ENCODE peak calls at places on chromosomes 6 and 20, in ten cellular contexts. I is Peyer's patch, W is astrocyte, Q is HFF-Myc, F is BJ, K is heart left ventricle, B is heart right ventricle, G is pancreas, P is dorsolateral prefrontal cortex, X is gastrocnemius medialis. H is an unnamed sample.

GRCh38 chr20:45408646-45409213 is 641 bp downstream of the DBNDD2 start:
- DNase-seq in I (no peak), F (no peak), G (no peak), P (no peak), K (no peak), W (no peak), X (no peak), B (peak), Q (no peak), H (no peak)

GRCh38 chr6:104855507-104855906 is 4.2 kb downstream of the HACE1 start:
- DNase-seq in G (no peak), W (peak), K (no peak), I (no peak), X (no peak), P (no peak), B (no peak), Q (peak), F (peak), H (peak)

GRCh38 chr6:134826889-134827737 is 122.8 kb downstream of the ALDH8A1 start:
- DNase-seq in I (no peak), W (peak), X (peak), B (peak), K (peak), F (peak), G (peak), Q (peak), P (no peak), H (peak)

GRCh38 chr6:15480546-15480945 is 182.3 kb downstream of the DTNBP1 start:
- DNase-seq in G (no peak), I (no peak), Q (no peak), B (no peak), X (no peak), K (no peak), W (no peak), P (no peak), F (no peak), H (no peak)

GRCh38 chr6:20096506-20096905 is 115.8 kb downstream of the MBOAT1 start:
- DNase-seq in G (no peak), Q (no peak), P (peak), K (no peak), W (no peak), X (no peak), B (no peak), F (no peak), I (no peak), H (no peak)

GRCh38 chr6:38796850-38797249 is 81.7 kb downstream of the DNAH8 start:
- DNase-seq in I (no peak), X (no peak), F (no peak), P (no peak), B (no peak), Q (no peak), K (no peak), W (no peak), G (no peak), H (no peak)

GRCh38 chr6:127606131-127606562 is 29.2 kb downstream of the C6orf58 start:
- DNase-seq in F (no peak), W (peak), B (no peak), K (no peak), X (no peak), I (no peak), Q (peak), P (no peak), G (no peak), H (peak)

GRCh38 chr6:13559251-13559650 is 15.2 kb upstream of the SIRT5 start:
- DNase-seq in I (no peak), P (no peak), W (no peak), X (no peak), F (no peak), G (no peak), B (no peak), K (no peak), Q (no peak), H (no peak)

GRCh38 chr6:151089916-151090443 is 149.8 kb upstream of the AKAP12 start:
- DNase-seq in I (no peak), B (no peak), X (no peak), K (no peak), Q (no peak), F (no peak), G (no peak), P (no peak), W (no peak), H (no peak)

GRCh38 chr6:169345198-169345597 is 91.6 kb upstream of the THBS2 start:
- DNase-seq in W (no peak), I (no peak), B (no peak), G (no peak), K (no peak), P (no peak), Q (no peak), X (no peak), F (no peak), H (peak)

GRCh38 chr20:45061244-45061643 is 39.7 kb downstream of the KCNS1 start:
- DNase-seq in F (peak), I (no peak), B (no peak), W (peak), P (no peak), Q (no peak), G (no peak), K (no peak), X (no peak), H (peak)

GRCh38 chr6:1482381-1483166 is 93.2 kb downstream of the FOXF2 start:
- DNase-seq in P (no peak), F (no peak), X (no peak), G (no peak), B (no peak), I (no peak), Q (no peak), K (no peak), W (no peak), H (peak)
- H3K4me3 ChIP-seq in P (no peak), F (no peak), X (no peak), G (no peak), B (no peak), I (no peak), Q (no peak), K (no peak), W (no peak), H (no peak)

GRCh38 chr6:154548130-154548830 is 37.8 kb upstream of the CNKSR3 start:
- DNase-seq in B (peak), K (peak), I (no peak), W (peak), G (peak), Q (no peak), X (no peak), F (no peak), P (no peak), H (peak)

GRCh38 chr6:154550778-154551177 is 40.3 kb upstream of the CNKSR3 start:
- DNase-seq in W (no peak), X (no peak), G (no peak), B (no peak), P (no peak), K (no peak), I (no peak), F (no peak), Q (no peak), H (no peak)

GRCh38 chr6:154543638-154544037 is 33.2 kb upstream of the CNKSR3 start:
- DNase-seq in Q (no peak), X (no peak), K (no peak), W (peak), F (no peak), B (no peak), G (no peak), P (no peak), I (no peak), H (no peak)

GRCh38 chr6:154555075-154555677 is 44.7 kb upstream of the CNKSR3 start:
- DNase-seq in B (no peak), G (peak), X (no peak), W (peak), I (peak), K (no peak), P (no peak), Q (no peak), F (no peak), H (no peak)

DNA sequence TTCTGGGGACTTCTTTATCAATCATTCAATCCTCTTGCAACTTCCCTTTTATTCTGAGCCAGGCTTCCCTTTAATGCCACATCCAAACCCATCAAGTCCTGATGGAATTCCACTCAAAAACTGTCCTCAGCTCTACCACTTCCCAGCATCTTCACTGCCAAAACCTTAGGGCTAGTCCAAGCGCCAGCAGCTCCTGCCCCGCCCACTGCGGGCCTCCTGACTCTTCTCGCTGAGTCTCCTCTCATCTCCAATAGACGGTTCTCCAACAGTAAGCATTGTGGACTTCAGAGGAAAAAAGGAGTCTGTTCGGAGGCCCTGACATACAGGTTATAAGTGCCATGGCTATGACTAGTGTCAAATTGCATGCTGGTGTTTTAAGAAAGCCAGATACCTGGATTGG is 38.7 kb upstream of the CNKSR3 start:
- DNase-seq in P (no peak), W (no peak), B (no peak), X (no peak), K (no peak), I (no peak), G (no peak), F (no peak), Q (no peak), H (no peak)
- TF ChIP-seq CTCF in P (no peak), W (no peak), B (no peak), X (no peak), K (no peak), I (no peak), G (no peak), F (no peak), Q (no peak), H (no peak)

GRCh38 chr6:140893432-140893831 is 1239.3 kb upstream of the GJE1 start:
- DNase-seq in F (no peak), K (no peak), I (no peak), B (no peak), P (no peak), G (no peak), Q (no peak), W (no peak), X (no peak), H (no peak)

GRCh38 chr6:140897804-140898573 is 1234.7 kb upstream of the GJE1 start:
- DNase-seq in P (no peak), B (peak), I (peak), F (no peak), Q (no peak), X (no peak), K (no peak), W (no peak), G (no peak), H (no peak)

GRCh38 chr6:140897349-140897748 is 1235.4 kb upstream of the GJE1 start:
- DNase-seq in I (no peak), P (no peak), G (no peak), F (no peak), B (no peak), K (no peak), W (no peak), X (no peak), Q (no peak), H (no peak)
- H3K4me3 ChIP-seq in I (no peak), P (no peak), G (peak), F (no peak), B (no peak), K (peak), W (no peak), X (no peak), Q (no peak), H (no peak)

DNA sequence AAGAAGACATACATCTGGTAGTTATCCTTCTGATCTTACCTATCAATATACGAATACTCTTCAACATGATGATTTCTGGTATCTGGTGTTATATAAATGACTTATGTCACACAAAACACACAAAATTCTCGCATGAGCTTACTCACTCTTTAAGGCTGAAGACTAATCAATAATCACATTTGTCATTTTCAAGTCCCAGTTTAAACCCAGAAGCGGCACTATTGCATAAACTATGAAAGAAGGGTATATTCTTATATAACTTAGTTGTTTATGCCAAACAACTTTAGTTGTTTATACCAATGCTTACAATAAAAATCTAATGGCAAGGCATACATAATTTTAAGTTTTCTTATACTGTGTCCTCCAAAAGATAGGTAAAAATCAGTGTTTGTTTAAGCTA is 293.1 kb downstream of the GRIK2 start:
- DNase-seq in G (no peak), Q (no peak), F (no peak), W (no peak), I (no peak), X (no peak), P (no peak), B (no peak), K (no peak), H (no peak)
- TF ChIP-seq CTCF in G (no peak), Q (no peak), F (no peak), W (no peak), I (no peak), X (no peak), P (no peak), B (no peak), K (no peak), H (no peak)

DNA sequence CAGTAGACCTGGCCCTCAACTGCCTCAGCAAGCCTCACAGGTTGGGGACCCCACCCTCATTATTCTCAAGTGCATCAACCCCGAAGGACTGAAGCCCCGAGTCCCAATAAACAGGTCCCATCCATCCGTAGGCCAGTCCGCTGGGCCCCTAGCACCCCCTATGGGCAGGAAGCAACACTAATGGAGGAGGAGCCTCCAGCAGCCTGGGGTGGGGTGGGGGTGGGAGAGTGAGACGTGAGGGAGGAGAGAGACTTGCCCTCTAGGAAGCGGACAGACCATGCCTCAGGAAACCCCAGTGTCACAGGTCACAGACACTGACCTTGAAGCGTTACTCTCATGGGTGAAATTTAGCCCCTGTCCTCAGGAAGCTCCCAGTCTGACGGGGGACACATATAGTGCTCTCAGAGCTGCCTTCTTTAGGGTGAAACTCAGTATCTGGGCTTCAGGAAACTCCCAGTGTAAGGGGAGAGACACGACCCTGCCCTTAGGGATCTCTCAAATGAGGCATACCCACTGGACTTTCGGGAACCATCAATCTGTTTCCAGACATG is 125.9 kb downstream of the MRPL14 start:
- DNase-seq in X (no peak), W (no peak), F (no peak), B (no peak), I (no peak), Q (no peak), K (peak), G (no peak), P (no peak), H (no peak)
- H3K4me3 ChIP-seq in X (no peak), W (no peak), F (no peak), B (no peak), I (no peak), Q (no peak), K (no peak), G (no peak), P (no peak), H (no peak)

DNA sequence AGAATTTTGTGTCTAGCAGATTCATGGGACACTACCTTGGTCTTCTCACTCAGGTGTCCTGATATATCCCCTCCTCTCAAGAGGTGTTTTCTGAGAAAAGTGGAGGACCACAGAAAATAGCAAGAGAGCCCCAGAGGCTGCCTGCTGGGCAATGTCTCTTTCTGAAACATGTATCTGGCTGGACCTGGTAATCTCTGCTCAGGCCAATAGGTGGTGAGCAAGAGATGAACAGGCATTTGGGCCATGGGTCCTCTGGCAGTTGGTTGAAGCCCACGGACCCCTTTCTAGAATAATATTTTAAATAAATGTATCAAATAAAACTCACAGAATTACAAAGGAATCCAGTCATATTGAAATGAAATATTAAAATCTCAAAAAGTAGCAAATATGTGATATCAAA is 8.8 kb upstream of the THBD start:
- DNase-seq in G (no peak), K (no peak), W (no peak), Q (no peak), I (no peak), P (no peak), B (no peak), X (no peak), F (no peak), H (no peak)
- TF ChIP-seq CTCF in G (no peak), K (no peak), W (no peak), Q (no peak), I (no peak), P (no peak), B (no peak), X (no peak), F (no peak), H (peak)

DNA sequence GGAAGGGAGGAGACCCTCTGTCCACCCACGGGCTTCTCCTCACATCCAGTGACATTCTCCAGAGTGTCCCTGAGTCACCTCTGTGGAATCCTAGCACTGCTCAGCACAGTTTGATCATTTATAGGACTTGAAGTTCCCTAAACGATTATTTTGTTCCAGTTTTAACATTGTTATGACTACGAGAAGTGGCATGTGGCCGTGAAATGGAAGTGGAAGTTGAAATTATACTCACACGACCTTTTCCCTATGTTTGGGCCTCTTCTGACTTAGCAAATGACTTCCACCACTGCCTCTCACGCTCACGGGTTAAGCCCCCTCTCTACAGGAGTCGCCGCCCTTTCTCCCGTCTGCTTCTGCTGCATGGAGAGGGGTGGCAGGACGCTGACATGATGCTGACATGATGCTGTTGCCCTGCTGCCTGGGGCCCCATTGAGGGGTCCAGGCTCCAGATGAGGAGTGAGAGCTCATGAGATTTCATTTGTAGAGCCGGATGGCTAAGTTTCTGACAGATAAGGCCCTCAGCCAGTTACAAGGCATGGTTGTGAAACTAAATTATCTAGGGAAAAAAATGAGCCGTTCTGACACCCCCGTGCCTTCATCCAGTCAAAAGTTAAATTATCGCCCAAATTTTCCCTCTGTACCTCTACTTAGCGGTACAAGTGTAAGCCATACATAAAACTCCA is 153.6 kb upstream of the UST start:
- DNase-seq in W (peak), X (no peak), I (no peak), G (no peak), B (peak), P (no peak), F (no peak), Q (no peak), K (no peak), H (peak)
- H3K4me3 ChIP-seq in W (no peak), X (no peak), I (no peak), G (no peak), B (no peak), P (no peak), F (no peak), Q (no peak), K (no peak), H (no peak)

GRCh38 chr20:37693203-37693602 is 627 bp upstream of the CTNNBL1 start:
- DNase-seq in X (no peak), W (no peak), K (no peak), Q (no peak), G (no peak), B (no peak), P (no peak), I (no peak), F (no peak), H (peak)

GRCh38 chr20:37695684-37696342 is 2.0 kb downstream of the CTNNBL1 start:
- DNase-seq in P (no peak), G (no peak), K (no peak), I (no peak), X (no peak), Q (no peak), F (no peak), W (no peak), B (no peak), H (no peak)

GRCh38 chr20:37692447-37693166 is 1.2 kb upstream of the CTNNBL1 start:
- DNase-seq in Q (no peak), F (no peak), W (no peak), I (no peak), B (no peak), P (no peak), G (no peak), K (no peak), X (no peak), H (no peak)

GRCh38 chr20:37690626-37691369 is 3.0 kb upstream of the CTNNBL1 start:
- DNase-seq in F (no peak), I (no peak), K (no peak), B (no peak), Q (no peak), P (no peak), G (no peak), W (no peak), X (no peak), H (no peak)

GRCh38 chr20:37693629-37694626 is at the start of gene CTNNBL1:
- DNase-seq in G (peak), W (peak), K (peak), I (peak), P (peak), X (peak), F (peak), Q (peak), B (peak), H (peak)
- TF ChIP-seq CTCF in G (no peak), W (no peak), K (no peak), I (no peak), P (peak), X (peak), F (peak), Q (no peak), B (no peak), H (no peak)

GRCh38 chr20:13221673-13222318 is 722 bp downstream of the ISM1 start:
- DNase-seq in K (peak), P (peak), X (no peak), I (peak), Q (no peak), F (no peak), B (peak), G (peak), W (peak), H (peak)
- H3K4me3 ChIP-seq in K (peak), P (peak), X (peak), I (peak), Q (peak), F (peak), B (peak), G (peak), W (peak), H (peak)

DNA sequence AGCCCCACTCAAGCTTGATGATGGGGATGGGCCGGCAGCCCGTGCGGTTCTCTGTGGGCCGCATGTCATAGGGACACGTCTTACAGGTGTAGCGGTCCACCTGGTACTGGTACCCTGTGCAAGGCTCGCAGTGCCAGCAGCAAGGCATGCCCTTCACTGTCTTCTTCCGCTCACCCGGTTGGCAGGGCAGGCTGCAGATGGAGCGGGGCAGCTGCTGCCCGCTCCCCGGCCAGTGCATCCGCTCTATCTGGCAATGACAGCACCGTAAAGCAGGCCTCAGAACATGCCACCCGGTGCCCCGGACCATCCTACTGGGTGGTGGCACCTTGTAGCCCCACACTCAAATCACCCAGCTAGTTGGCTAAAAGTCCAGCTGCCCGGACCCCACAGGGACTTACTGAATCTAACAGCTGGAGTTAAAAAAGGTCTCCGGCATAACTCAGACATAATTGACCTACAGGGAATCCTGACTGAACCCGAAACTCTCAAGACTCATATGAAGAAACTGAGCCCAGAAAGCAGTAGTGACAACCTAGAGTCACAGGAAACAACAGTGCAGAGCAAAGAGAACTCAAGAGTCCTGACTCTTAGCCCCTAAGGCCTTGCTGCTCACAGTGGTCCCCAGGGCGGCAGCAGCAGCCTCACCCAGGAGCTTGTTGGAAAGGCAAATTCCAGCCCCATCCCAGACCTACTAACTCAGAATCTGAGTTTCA is 109.4 kb downstream of the GRM4 start:
- DNase-seq in W (no peak), G (no peak), P (no peak), B (no peak), Q (no peak), K (no peak), I (no peak), X (no peak), F (no peak), H (no peak)
- TF ChIP-seq CTCF in W (no peak), G (no peak), P (no peak), B (no peak), Q (no peak), K (no peak), I (no peak), X (no peak), F (no peak), H (no peak)